ENCODE peak calls at places on chromosomes 5 and 9, in five cellular contexts. J, C, P, X and L are unnamed samples.

GRCh38 chr5:7577381-7577780 is 181.4 kb downstream of the ADCY2 start:
- DNase-seq in J (no peak), C (no peak), P (no peak), X (no peak), L (no peak)

GRCh38 chr5:83551826-83552225 is 80.3 kb downstream of the VCAN start:
- DNase-seq in J (peak), C (no peak), P (no peak), X (no peak), L (no peak)

GRCh38 chr5:94992325-94992724 is 292.6 kb downstream of the MCTP1 start:
- DNase-seq in J (no peak), C (no peak), P (no peak), X (no peak), L (no peak)

GRCh38 chr5:168883253-168883880 is 304.2 kb upstream of the PANK3 start:
- DNase-seq in J (no peak), C (no peak), P (no peak), X (no peak), L (no peak)

GRCh38 chr9:124381073-124381945 is 33.9 kb downstream of the PSMB7 start:
- DNase-seq in J (no peak), C (no peak), P (no peak), X (no peak), L (no peak)

GRCh38 chr5:176185133-176185733 is 53.0 kb upstream of the SIMC1 start:
- DNase-seq in J (no peak), C (no peak), P (no peak), X (peak), L (no peak)

GRCh38 chr5:172114875-172115422 is 73.1 kb downstream of the STK10 start:
- DNase-seq in J (no peak), C (peak), P (no peak), X (no peak), L (no peak)

GRCh38 chr5:149714877-149715502 is 15.1 kb upstream of the PPARGC1B start:
- DNase-seq in J (no peak), C (no peak), P (no peak), X (no peak), L (no peak)

GRCh38 chr9:89826186-89826585 is 221.4 kb downstream of the GADD45G start:
- DNase-seq in J (no peak), C (no peak), P (no peak), X (no peak), L (no peak)

GRCh38 chr5:62412549-62413329 is at the start of gene IPO11:
- DNase-seq in J (peak), C (peak), P (peak), X (peak), L (peak)

GRCh38 chr9:128689820-128690683 is 1.0 kb downstream of the SET start:
- DNase-seq in J (no peak), C (peak), P (peak), X (no peak), L (no peak)

GRCh38 chr5:134458234-134458633 is 46.6 kb upstream of the CDKN2AIPNL start:
- DNase-seq in J (no peak), C (no peak), P (no peak), X (no peak), L (peak)

GRCh38 chr9:70406446-70406862 is 8.0 kb downstream of the KLF9 start:
- DNase-seq in J (no peak), C (peak), P (no peak), X (no peak), L (no peak)

GRCh38 chr5:59351076-59351794 is 542.3 kb downstream of the PDE4D start:
- DNase-seq in J (no peak), C (no peak), P (no peak), X (no peak), L (peak)

GRCh38 chr5:172492991-172493390 is 38.7 kb upstream of the SH3PXD2B start:
- DNase-seq in J (no peak), C (no peak), P (no peak), X (peak), L (no peak)

GRCh38 chr5:140556438-140556837 is 835 bp downstream of the SRA1 start:
- DNase-seq in J (no peak), C (no peak), P (no peak), X (no peak), L (no peak)

GRCh38 chr5:128695791-128696520 is 157.9 kb upstream of the FBN2 start:
- DNase-seq in J (peak), C (no peak), P (no peak), X (no peak), L (peak)

GRCh38 chr5:170076707-170077106 is 29.0 kb upstream of the FOXI1 start:
- DNase-seq in J (no peak), C (no peak), P (no peak), X (no peak), L (no peak)

GRCh38 chr5:179795863-179796833 is 2.4 kb downstream of the LTC4S start:
- DNase-seq in J (peak), C (no peak), P (peak), X (peak), L (peak)

GRCh38 chr9:134205636-134206316 is 41.4 kb upstream of the RNU6ATAC start:
- DNase-seq in J (no peak), C (no peak), P (no peak), X (no peak), L (peak)

GRCh38 chr5:133827001-133827400 is 141.4 kb downstream of the C5orf15 start:
- DNase-seq in J (no peak), C (no peak), P (no peak), X (peak), L (no peak)

GRCh38 chr9:86141843-86142242 is 42.5 kb upstream of the GOLM1 start:
- DNase-seq in J (peak), C (no peak), P (peak), X (no peak), L (no peak)

GRCh38 chr9:5563417-5563815 is 53.1 kb downstream of the PDCD1LG2 start:
- DNase-seq in J (no peak), C (no peak), P (no peak), X (no peak), L (no peak)

GRCh38 chr5:138635708-138636107 is 60.5 kb upstream of the HSPA9 start:
- DNase-seq in J (no peak), C (no peak), P (no peak), X (no peak), L (no peak)

GRCh38 chr9:89664896-89665329 is 60.1 kb downstream of the GADD45G start:
- DNase-seq in J (peak), C (no peak), P (peak), X (no peak), L (no peak)

GRCh38 chr9:127802576-127803443 is at the start of gene FPGS:
- DNase-seq in J (peak), C (peak), P (peak), X (peak), L (peak)

GRCh38 chr5:93674138-93674537 is 67.3 kb downstream of the POU5F2 start:
- DNase-seq in J (no peak), C (no peak), P (no peak), X (no peak), L (no peak)

GRCh38 chr9:129052592-129052991 is 16.2 kb downstream of the MIGA2 start:
- DNase-seq in J (peak), C (no peak), P (no peak), X (no peak), L (no peak)

GRCh38 chr5:169173372-169173771 is 127.6 kb downstream of the SLIT3 start:
- DNase-seq in J (no peak), C (no peak), P (no peak), X (no peak), L (no peak)

GRCh38 chr9:89674667-89675402 is 70.0 kb downstream of the GADD45G start:
- DNase-seq in J (no peak), C (no peak), P (no peak), X (no peak), L (no peak)

GRCh38 chr9:23730364-23730763 is 95.7 kb downstream of the ELAVL2 start:
- DNase-seq in J (no peak), C (no peak), P (no peak), X (no peak), L (no peak)

GRCh38 chr9:80061940-80062339 is 490.2 kb downstream of the TLE4 start:
- DNase-seq in J (peak), C (no peak), P (no peak), X (no peak), L (peak)

GRCh38 chr9:92887880-92888338 is 10.1 kb upstream of the ZNF484 start:
- DNase-seq in J (no peak), C (no peak), P (no peak), X (no peak), L (no peak)

GRCh38 chr9:125747053-125747764 is at the start of gene PBX3:
- DNase-seq in J (peak), C (peak), P (peak), X (no peak), L (no peak)

GRCh38 chr5:151123897-151124751 is 33.5 kb downstream of the ANXA6 start:
- DNase-seq in J (peak), C (peak), P (no peak), X (no peak), L (no peak)

GRCh38 chr9:133545494-133546286 is 11.2 kb downstream of the ADAMTSL2 start:
- DNase-seq in J (no peak), C (no peak), P (no peak), X (no peak), L (no peak)

GRCh38 chr9:79403495-79403894 is 168.3 kb upstream of the TLE4 start:
- DNase-seq in J (no peak), C (no peak), P (no peak), X (no peak), L (no peak)

GRCh38 chr5:169494383-169495251 is 89.0 kb upstream of the SPDL1 start:
- DNase-seq in J (no peak), C (no peak), P (no peak), X (no peak), L (no peak)